ENCODE peak calls at places on chromosomes 5 and 9, in ten cellular contexts. One of them, this sample, is unnamed.

GRCh38 chr5:117326997-117327396 is 752.4 kb upstream of the SEMA6A start:
- DNase-seq in stimulated activated CD8-positive, alpha-beta memory T cell treated with anti-CD3 and anti-CD28 coated beads, Interleukin-7, amount 100 ng/mL, for 1 hour: no peak
- DNase-seq in activated gamma-delta T cell treated with anti-CD3 and anti-CD28 coated beads, Interleukin-2, amount 50 U/mL, for 16 hours: no peak
- DNase-seq in cardiac fibroblast: no peak
- DNase-seq in germinal center: no peak
- DNase-seq in A172: no peak
- DNase-seq in activated T-cell treated with anti-CD3 and anti-CD28 coated beads, Interleukin-2, amount 50 U/mL, for 4 hours: no peak
- DNase-seq in stimulated activated naive CD4-positive, alpha-beta T cell treated with Interleukin-2 at 50 U/mL for 16 hours: no peak
- DNase-seq in Calu3: no peak
- DNase-seq in head of caudate nucleus: no peak
- DNase-seq in this sample: no peak

GRCh38 chr5:150035139-150035893 is 34.8 kb downstream of the HMGXB3 start:
- DNase-seq in stimulated activated CD8-positive, alpha-beta memory T cell treated with anti-CD3 and anti-CD28 coated beads, Interleukin-7, amount 100 ng/mL, for 1 hour: no peak
- DNase-seq in activated gamma-delta T cell treated with anti-CD3 and anti-CD28 coated beads, Interleukin-2, amount 50 U/mL, for 16 hours: no peak
- DNase-seq in cardiac fibroblast: no peak
- DNase-seq in germinal center: peak
- DNase-seq in A172: no peak
- DNase-seq in activated T-cell treated with anti-CD3 and anti-CD28 coated beads, Interleukin-2, amount 50 U/mL, for 4 hours: no peak
- DNase-seq in stimulated activated naive CD4-positive, alpha-beta T cell treated with Interleukin-2 at 50 U/mL for 16 hours: no peak
- DNase-seq in Calu3: no peak
- DNase-seq in head of caudate nucleus: no peak
- DNase-seq in this sample: no peak

GRCh38 chr9:95839012-95839411 is 36.5 kb upstream of the ERCC6L2 start:
- DNase-seq in stimulated activated CD8-positive, alpha-beta memory T cell treated with anti-CD3 and anti-CD28 coated beads, Interleukin-7, amount 100 ng/mL, for 1 hour: no peak
- DNase-seq in activated gamma-delta T cell treated with anti-CD3 and anti-CD28 coated beads, Interleukin-2, amount 50 U/mL, for 16 hours: no peak
- DNase-seq in cardiac fibroblast: no peak
- DNase-seq in germinal center: no peak
- DNase-seq in A172: no peak
- DNase-seq in activated T-cell treated with anti-CD3 and anti-CD28 coated beads, Interleukin-2, amount 50 U/mL, for 4 hours: no peak
- DNase-seq in stimulated activated naive CD4-positive, alpha-beta T cell treated with Interleukin-2 at 50 U/mL for 16 hours: no peak
- DNase-seq in Calu3: no peak
- DNase-seq in head of caudate nucleus: no peak
- DNase-seq in this sample: no peak

GRCh38 chr5:128632264-128632663 is 94.2 kb upstream of the FBN2 start:
- DNase-seq in stimulated activated CD8-positive, alpha-beta memory T cell treated with anti-CD3 and anti-CD28 coated beads, Interleukin-7, amount 100 ng/mL, for 1 hour: no peak
- DNase-seq in activated gamma-delta T cell treated with anti-CD3 and anti-CD28 coated beads, Interleukin-2, amount 50 U/mL, for 16 hours: no peak
- DNase-seq in cardiac fibroblast: peak
- DNase-seq in germinal center: no peak
- DNase-seq in A172: peak
- DNase-seq in activated T-cell treated with anti-CD3 and anti-CD28 coated beads, Interleukin-2, amount 50 U/mL, for 4 hours: no peak
- DNase-seq in stimulated activated naive CD4-positive, alpha-beta T cell treated with Interleukin-2 at 50 U/mL for 16 hours: no peak
- DNase-seq in Calu3: no peak
- DNase-seq in head of caudate nucleus: no peak
- DNase-seq in this sample: no peak

GRCh38 chr5:150315245-150315644 is 12.5 kb upstream of the ARSI start:
- DNase-seq in stimulated activated CD8-positive, alpha-beta memory T cell treated with anti-CD3 and anti-CD28 coated beads, Interleukin-7, amount 100 ng/mL, for 1 hour: no peak
- DNase-seq in activated gamma-delta T cell treated with anti-CD3 and anti-CD28 coated beads, Interleukin-2, amount 50 U/mL, for 16 hours: no peak
- DNase-seq in cardiac fibroblast: no peak
- DNase-seq in germinal center: no peak
- DNase-seq in A172: no peak
- DNase-seq in activated T-cell treated with anti-CD3 and anti-CD28 coated beads, Interleukin-2, amount 50 U/mL, for 4 hours: no peak
- DNase-seq in stimulated activated naive CD4-positive, alpha-beta T cell treated with Interleukin-2 at 50 U/mL for 16 hours: no peak
- DNase-seq in Calu3: no peak
- DNase-seq in head of caudate nucleus: no peak
- DNase-seq in this sample: no peak

GRCh38 chr5:199821-200645 is 8.7 kb downstream of the LRRC14B start:
- DNase-seq in stimulated activated CD8-positive, alpha-beta memory T cell treated with anti-CD3 and anti-CD28 coated beads, Interleukin-7, amount 100 ng/mL, for 1 hour: no peak
- DNase-seq in activated gamma-delta T cell treated with anti-CD3 and anti-CD28 coated beads, Interleukin-2, amount 50 U/mL, for 16 hours: no peak
- DNase-seq in cardiac fibroblast: no peak
- DNase-seq in germinal center: no peak
- DNase-seq in A172: no peak
- DNase-seq in activated T-cell treated with anti-CD3 and anti-CD28 coated beads, Interleukin-2, amount 50 U/mL, for 4 hours: no peak
- DNase-seq in stimulated activated naive CD4-positive, alpha-beta T cell treated with Interleukin-2 at 50 U/mL for 16 hours: no peak
- DNase-seq in Calu3: no peak
- DNase-seq in head of caudate nucleus: no peak
- DNase-seq in this sample: no peak

GRCh38 chr9:109166771-109167601 is at the start of gene FRRS1L:
- DNase-seq in stimulated activated CD8-positive, alpha-beta memory T cell treated with anti-CD3 and anti-CD28 coated beads, Interleukin-7, amount 100 ng/mL, for 1 hour: no peak
- DNase-seq in activated gamma-delta T cell treated with anti-CD3 and anti-CD28 coated beads, Interleukin-2, amount 50 U/mL, for 16 hours: no peak
- DNase-seq in cardiac fibroblast: no peak
- DNase-seq in germinal center: no peak
- DNase-seq in A172: no peak
- DNase-seq in activated T-cell treated with anti-CD3 and anti-CD28 coated beads, Interleukin-2, amount 50 U/mL, for 4 hours: no peak
- DNase-seq in stimulated activated naive CD4-positive, alpha-beta T cell treated with Interleukin-2 at 50 U/mL for 16 hours: no peak
- DNase-seq in Calu3: no peak
- DNase-seq in head of caudate nucleus: peak
- DNase-seq in this sample: no peak

GRCh38 chr5:53820119-53820801 is 259.8 kb downstream of the NDUFS4 start:
- DNase-seq in stimulated activated CD8-positive, alpha-beta memory T cell treated with anti-CD3 and anti-CD28 coated beads, Interleukin-7, amount 100 ng/mL, for 1 hour: no peak
- DNase-seq in activated gamma-delta T cell treated with anti-CD3 and anti-CD28 coated beads, Interleukin-2, amount 50 U/mL, for 16 hours: no peak
- DNase-seq in cardiac fibroblast: no peak
- DNase-seq in germinal center: no peak
- DNase-seq in A172: no peak
- DNase-seq in activated T-cell treated with anti-CD3 and anti-CD28 coated beads, Interleukin-2, amount 50 U/mL, for 4 hours: no peak
- DNase-seq in stimulated activated naive CD4-positive, alpha-beta T cell treated with Interleukin-2 at 50 U/mL for 16 hours: no peak
- DNase-seq in Calu3: no peak
- DNase-seq in head of caudate nucleus: no peak
- DNase-seq in this sample: no peak